ENCODE peak calls at places on chromosomes 16 and 17, in five cellular contexts. D is A549, Y is K562, F is H1, I is HepG2. S is an unnamed sample.

GRCh38 chr17:48532261-48532660 is 1.4 kb upstream of the HOXB1 start:
- DNase-seq in D (no peak), Y (no peak), F (no peak), I (no peak), S (no peak)

GRCh38 chr17:65749479-65749878 is 188.0 kb upstream of the AXIN2 start:
- DNase-seq in D (peak; percentile 55), Y (no peak), F (no peak), I (peak; percentile 65), S (no peak)

GRCh38 chr17:37358098-37358829 is 17.5 kb upstream of the C17orf78 start:
- DNase-seq in D (peak; percentile 64), Y (peak; percentile 80), F (peak; percentile 85), I (peak; percentile 81), S (no peak)

GRCh38 chr16:51845586-51845985 is 694.5 kb upstream of the SALL1 start:
- DNase-seq in D (no peak), Y (no peak), F (no peak), I (no peak), S (no peak)

GRCh38 chr17:60766778-60767190 is 89.1 kb downstream of the BCAS3 start:
- DNase-seq in D (no peak), Y (peak; percentile 54), F (no peak), I (peak; percentile 64), S (no peak)

GRCh38 chr17:33272438-33272837 is 20.7 kb downstream of the ASIC2 start:
- DNase-seq in D (no peak), Y (no peak), F (no peak), I (no peak), S (no peak)

GRCh38 chr16:18784917-18785623 is 5.1 kb downstream of the RPS15A start:
- DNase-seq in D (no peak), Y (no peak), F (no peak), I (no peak), S (no peak)

GRCh38 chr17:35537569-35538209 is at the start of gene SLFN12L:
- DNase-seq in D (no peak), Y (peak; percentile 55), F (no peak), I (no peak), S (no peak)

GRCh38 chr17:10198509-10199249 is at the start of gene GAS7:
- DNase-seq in D (no peak), Y (no peak), F (peak; percentile 89), I (no peak), S (no peak)

GRCh38 chr17:56358651-56359050 is 205.4 kb downstream of the ANKFN1 start:
- DNase-seq in D (no peak), Y (no peak), F (no peak), I (no peak), S (no peak)

GRCh38 chr16:58635502-58635901 is 5.9 kb upstream of the CNOT1 start:
- DNase-seq in D (no peak), Y (no peak), F (no peak), I (no peak), S (no peak)

GRCh38 chr17:42683407-42684031 is 1.2 kb downstream of the CNTNAP1 start:
- DNase-seq in D (no peak), Y (no peak), F (peak; percentile 66), I (no peak), S (no peak)

GRCh38 chr17:73657473-73658116 is 13.3 kb upstream of the SDK2 start:
- DNase-seq in D (peak; percentile 72), Y (peak; percentile 59), F (peak; percentile 89), I (peak; percentile 53), S (no peak)

GRCh38 chr17:55005520-55005919 is 37.0 kb downstream of the STXBP4 start:
- DNase-seq in D (peak; percentile 58), Y (peak; percentile 47), F (no peak), I (peak; percentile 40), S (no peak)

GRCh38 chr17:34254651-34255380 is at the start of gene CCL2:
- DNase-seq in D (peak; percentile 76), Y (peak; percentile 50), F (peak; percentile 56), I (no peak), S (no peak)

GRCh38 chr17:15255713-15256454 is 9.2 kb downstream of the PMP22 start:
- DNase-seq in D (no peak), Y (no peak), F (no peak), I (no peak), S (no peak)

GRCh38 chr16:457732-458400 is 32.4 kb downstream of the RAB11FIP3 start:
- DNase-seq in D (peak; percentile 57), Y (no peak), F (no peak), I (no peak), S (no peak)

GRCh38 chr16:57266531-57267268 is 17.8 kb downstream of the PLLP start:
- DNase-seq in D (no peak), Y (peak; percentile 47), F (no peak), I (no peak), S (no peak)

GRCh38 chr16:57271867-57272495 is 12.5 kb downstream of the PLLP start:
- DNase-seq in D (no peak), Y (no peak), F (no peak), I (no peak), S (no peak)

GRCh38 chr16:57270221-57271062 is 14.0 kb downstream of the PLLP start:
- DNase-seq in D (no peak), Y (no peak), F (no peak), I (no peak), S (no peak)

GRCh38 chr16:57271063-57271345 is 13.5 kb downstream of the PLLP start:
- DNase-seq in D (no peak), Y (no peak), F (no peak), I (no peak), S (no peak)

GRCh38 chr16:57268804-57269800 is 15.4 kb downstream of the PLLP start:
- DNase-seq in D (peak; percentile 40), Y (peak; percentile 84), F (no peak), I (peak; percentile 56), S (no peak)
- TF ChIP-seq HDAC2 in D (no peak), Y (no peak), F (no peak), I (no peak), S (no peak)

DNA sequence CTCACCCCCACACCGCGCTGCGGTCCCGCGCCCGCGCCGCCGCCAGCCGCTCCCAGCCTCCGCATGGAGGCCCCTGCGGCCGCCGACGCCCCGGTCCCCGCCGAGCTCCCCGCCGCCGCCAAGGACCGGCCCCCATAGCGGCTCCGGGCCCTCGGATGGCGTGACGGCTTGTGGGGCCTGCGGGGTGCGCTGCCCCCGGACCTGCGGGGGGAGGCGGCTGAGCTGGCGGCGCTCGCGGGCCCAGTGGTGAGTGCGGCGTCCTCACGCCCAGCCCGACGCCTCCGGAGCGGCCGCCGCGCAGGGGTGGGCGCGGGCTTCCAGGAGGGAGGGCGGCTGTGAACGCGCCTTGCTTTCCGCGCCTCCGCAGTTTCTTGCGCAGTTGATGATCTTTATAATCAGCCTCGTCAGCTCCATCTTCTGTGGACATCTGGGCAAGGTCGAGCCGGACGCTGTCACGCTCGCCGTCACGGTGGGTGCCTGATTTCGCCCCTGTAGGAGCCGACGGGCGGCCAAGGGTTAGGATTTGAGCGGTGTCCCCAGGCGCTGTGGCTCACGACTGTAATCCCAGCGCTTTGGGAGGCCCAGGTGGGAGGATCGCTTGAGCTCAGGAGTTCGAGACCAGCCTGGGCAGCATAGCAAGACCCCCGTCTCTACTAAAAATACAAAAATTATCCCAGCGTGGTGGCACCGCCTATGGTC is 46.4 kb downstream of the SLC47A1 start:
- DNase-seq in D (no peak), Y (no peak), F (no peak), I (no peak), S (no peak)
- H3K4me3 ChIP-seq in D (no peak overlapping the region), Y (no peak overlapping the region), F (peak overlapping the region; percentile 31), I (no peak overlapping the region), S (no peak overlapping the region)

GRCh38 chr17:50151937-50152547 is 1.6 kb upstream of the PPP1R9B start:
- DNase-seq in D (peak; percentile 96), Y (peak; percentile 92), F (peak; percentile 85), I (peak; percentile 87), S (no peak)
- H3K9me3 ChIP-seq in D (no peaks in the 10 kb centered on the region), Y (no peaks in the 10 kb centered on the region), F (no peaks in the 10 kb centered on the region), I (no peaks in the 10 kb centered on the region), S (no peaks in the 10 kb centered on the region)

GRCh38 chr16:65845466-65846209 is 520.9 kb upstream of the CDH5 start:
- DNase-seq in D (no peak), Y (no peak), F (no peak), I (no peak), S (no peak)
- TF ChIP-seq HDAC2 in D (no peak), Y (no peak), F (no peak), I (no peak), S (no peak)

DNA sequence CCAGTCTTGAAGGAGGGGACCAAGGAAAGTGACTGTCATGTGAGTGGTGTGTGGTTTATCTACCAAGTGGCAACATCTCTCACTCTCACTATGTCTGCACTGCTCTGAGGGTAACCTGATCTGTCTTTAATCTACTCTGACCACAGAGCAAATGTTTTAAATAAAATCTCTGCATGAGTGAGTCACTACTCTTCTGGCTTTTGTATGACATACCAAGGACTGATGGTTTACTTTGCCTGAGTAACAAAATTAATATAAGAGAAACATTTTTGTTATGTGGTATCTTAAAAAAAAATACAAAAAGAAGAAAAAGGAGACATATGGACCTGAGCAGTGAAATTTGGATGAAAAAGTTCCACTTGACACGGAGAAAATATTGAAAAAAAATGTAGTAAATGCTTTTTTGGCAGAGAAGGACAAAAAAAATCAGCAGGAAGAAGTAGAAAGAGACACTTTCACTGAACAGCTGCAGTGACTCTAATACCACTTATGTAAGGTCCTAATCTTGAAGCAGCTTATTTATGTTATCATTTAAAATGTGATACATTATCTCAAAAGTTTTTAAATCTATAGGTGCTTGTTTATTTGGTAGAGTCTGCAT is 240.6 kb downstream of the MAP2K6 start:
- DNase-seq in D (peak; percentile 11), Y (no peak), F (no peak), I (no peak), S (no peak)
- H3K4me3 ChIP-seq in D (no peak overlapping the region), Y (no peak overlapping the region), F (no peak overlapping the region), I (no peak overlapping the region), S (no peak overlapping the region)

GRCh38 chr17:8924595-8924994 is 40.9 kb downstream of the PIK3R5 start:
- DNase-seq in D (no peak), Y (no peak), F (no peak), I (no peak), S (peak; percentile 77)

GRCh38 chr17:8925141-8925540 is 40.4 kb downstream of the PIK3R5 start:
- DNase-seq in D (no peak), Y (no peak), F (no peak), I (no peak), S (no peak)

GRCh38 chr17:8923762-8924161 is 41.7 kb downstream of the PIK3R5 start:
- DNase-seq in D (no peak), Y (no peak), F (no peak), I (no peak), S (no peak)

GRCh38 chr17:8927395-8927794 is 38.1 kb downstream of the PIK3R5 start:
- DNase-seq in D (no peak), Y (no peak), F (no peak), I (no peak), S (no peak)

DNA sequence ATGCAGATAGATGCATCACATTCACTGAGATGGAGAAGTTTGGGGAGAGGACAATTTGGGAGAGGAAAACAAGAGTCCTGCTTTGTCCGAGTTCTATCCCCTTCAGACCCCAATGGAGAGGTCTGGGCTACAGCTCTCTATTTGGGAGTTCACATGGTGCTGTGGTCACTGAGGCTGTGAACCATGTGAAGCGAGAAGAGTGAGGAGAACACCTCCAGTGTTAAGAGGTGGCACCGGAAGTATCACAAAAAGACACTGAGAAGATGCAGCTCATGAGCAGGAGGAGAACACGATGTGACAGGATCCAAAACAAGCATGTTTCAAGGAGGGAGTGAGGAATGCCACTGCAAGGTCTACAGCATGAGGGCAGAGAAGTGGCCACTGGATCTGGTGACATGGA is 39.7 kb downstream of the PIK3R5 start:
- DNase-seq in D (no peak), Y (no peak), F (no peak), I (no peak), S (no peak)
- H3K9me3 ChIP-seq in D (peaks cover 61% of the 10 kb centered on the region), Y (peaks cover 1% of the 10 kb centered on the region), F (peaks cover 25% of the 10 kb centered on the region), I (peaks cover 19% of the 10 kb centered on the region), S (peaks cover 54% of the 10 kb centered on the region)

S was measured in GM12878.